ENCODE peak calls at places on chromosome 14, in eight cellular contexts. J, H, O, M, L, N, D and Z are unnamed samples.

GRCh38 chr14:43729149-43729548 is 777.9 kb downstream of the FSCB start:
- DNase-seq in J (no peak), H (no peak), O (no peak), M (no peak), L (no peak), N (no peak), D (no peak), Z (no peak)

GRCh38 chr14:90384543-90384911 is 12.3 kb upstream of the CALM1 start:
- DNase-seq in J (no peak), H (no peak), O (no peak), M (no peak), L (no peak), N (no peak), D (no peak), Z (no peak)

GRCh38 chr14:23094666-23095195 is at the start of gene ACIN1:
- DNase-seq in J (peak; percentile 69), H (no peak), O (peak; percentile 94), M (peak; percentile 74), L (no peak), N (peak; percentile 82), D (peak; percentile 89), Z (peak; percentile 66)

GRCh38 chr14:71532349-71532748 is 399.9 kb upstream of the RGS6 start:
- DNase-seq in J (no peak), H (no peak), O (no peak), M (no peak), L (no peak), N (no peak), D (no peak), Z (no peak)

GRCh38 chr14:80764921-80765507 is 176.5 kb downstream of the CEP128 start:
- DNase-seq in J (no peak), H (no peak), O (no peak), M (no peak), L (no peak), N (no peak), D (no peak), Z (no peak)

GRCh38 chr14:56666716-56667115 is 87.1 kb downstream of the TMEM260 start:
- DNase-seq in J (no peak), H (no peak), O (no peak), M (no peak), L (no peak), N (no peak), D (no peak), Z (no peak)

GRCh38 chr14:77139540-77140342 is 1.9 kb downstream of the ZDHHC22 start:
- DNase-seq in J (no peak), H (no peak), O (peak; percentile 95), M (peak; percentile 26), L (no peak), N (peak; percentile 90), D (peak; percentile 73), Z (peak; percentile 58)

GRCh38 chr14:24425704-24426103 is 3.8 kb downstream of the CBLN3 start:
- DNase-seq in J (no peak), H (no peak), O (no peak), M (no peak), L (no peak), N (no peak), D (peak; percentile 21), Z (no peak)

GRCh38 chr14:99523661-99524050 is 42.4 kb downstream of the CCNK start:
- DNase-seq in J (no peak), H (peak; percentile 7), O (no peak), M (no peak), L (no peak), N (no peak), D (no peak), Z (no peak)

GRCh38 chr14:99522457-99522891 is 41.3 kb downstream of the CCNK start:
- DNase-seq in J (no peak), H (peak; percentile 34), O (peak; percentile 79), M (no peak), L (no peak), N (no peak), D (no peak), Z (no peak)

GRCh38 chr14:99524091-99524661 is 43.0 kb downstream of the CCNK start:
- DNase-seq in J (no peak), H (peak; percentile 18), O (no peak), M (no peak), L (no peak), N (no peak), D (no peak), Z (no peak)

GRCh38 chr14:99522025-99522401 is 40.8 kb downstream of the CCNK start:
- DNase-seq in J (no peak), H (peak; percentile 7), O (no peak), M (no peak), L (no peak), N (no peak), D (no peak), Z (no peak)

GRCh38 chr14:99522934-99523660 is 41.9 kb downstream of the CCNK start:
- DNase-seq in J (no peak), H (peak; percentile 15), O (peak; percentile 88), M (no peak), L (no peak), N (no peak), D (peak; percentile 46), Z (no peak)
- H3K27ac ChIP-seq in J (peak overlapping the region; percentile 63), H (peak overlapping the region; percentile 85), O (peak overlapping the region; percentile 57), M (no peak overlapping the region), L (no peak overlapping the region), N (no peak overlapping the region), D (peak overlapping the region; percentile 60), Z (no peak overlapping the region)

GRCh38 chr14:57943541-57943940 is 77.6 kb upstream of the SLC35F4 start:
- DNase-seq in J (no peak), H (no peak), O (no peak), M (no peak), L (no peak), N (no peak), D (no peak), Z (no peak)

GRCh38 chr14:57939084-57939483 is 73.2 kb upstream of the SLC35F4 start:
- DNase-seq in J (no peak), H (no peak), O (no peak), M (no peak), L (no peak), N (no peak), D (no peak), Z (no peak)

GRCh38 chr14:57943038-57943437 is 77.1 kb upstream of the SLC35F4 start:
- DNase-seq in J (no peak), H (no peak), O (no peak), M (no peak), L (no peak), N (no peak), D (no peak), Z (no peak)

GRCh38 chr14:57937681-57938080 is 71.8 kb upstream of the SLC35F4 start:
- DNase-seq in J (no peak), H (no peak), O (no peak), M (no peak), L (no peak), N (no peak), D (no peak), Z (no peak)

DNA sequence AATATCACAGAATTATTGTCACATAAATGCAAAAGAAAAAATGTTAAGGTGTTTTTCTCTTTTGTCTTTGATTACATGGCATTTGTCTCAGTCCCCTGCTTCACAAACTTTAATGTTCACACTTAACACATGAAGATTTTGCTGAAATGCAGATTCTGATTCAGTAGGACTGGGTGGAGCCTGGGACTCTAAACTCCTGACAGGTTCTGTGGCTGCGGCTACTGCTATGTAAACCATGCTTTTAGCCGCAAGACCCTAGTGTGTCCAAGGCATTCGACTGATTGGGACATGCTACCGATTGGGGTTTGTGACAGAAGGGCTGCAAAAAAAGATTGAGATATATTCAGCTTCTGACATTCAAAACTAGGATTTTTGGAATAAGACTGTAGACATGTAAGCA is 72.6 kb upstream of the SLC35F4 start:
- DNase-seq in J (no peak), H (no peak), O (no peak), M (no peak), L (no peak), N (no peak), D (no peak), Z (no peak)
- H3K27ac ChIP-seq in J (no peak overlapping the region), H (no peak overlapping the region), O (no peak overlapping the region), M (no peak overlapping the region), L (no peak overlapping the region), N (no peak overlapping the region), D (no peak overlapping the region), Z (no peak overlapping the region)

DNA sequence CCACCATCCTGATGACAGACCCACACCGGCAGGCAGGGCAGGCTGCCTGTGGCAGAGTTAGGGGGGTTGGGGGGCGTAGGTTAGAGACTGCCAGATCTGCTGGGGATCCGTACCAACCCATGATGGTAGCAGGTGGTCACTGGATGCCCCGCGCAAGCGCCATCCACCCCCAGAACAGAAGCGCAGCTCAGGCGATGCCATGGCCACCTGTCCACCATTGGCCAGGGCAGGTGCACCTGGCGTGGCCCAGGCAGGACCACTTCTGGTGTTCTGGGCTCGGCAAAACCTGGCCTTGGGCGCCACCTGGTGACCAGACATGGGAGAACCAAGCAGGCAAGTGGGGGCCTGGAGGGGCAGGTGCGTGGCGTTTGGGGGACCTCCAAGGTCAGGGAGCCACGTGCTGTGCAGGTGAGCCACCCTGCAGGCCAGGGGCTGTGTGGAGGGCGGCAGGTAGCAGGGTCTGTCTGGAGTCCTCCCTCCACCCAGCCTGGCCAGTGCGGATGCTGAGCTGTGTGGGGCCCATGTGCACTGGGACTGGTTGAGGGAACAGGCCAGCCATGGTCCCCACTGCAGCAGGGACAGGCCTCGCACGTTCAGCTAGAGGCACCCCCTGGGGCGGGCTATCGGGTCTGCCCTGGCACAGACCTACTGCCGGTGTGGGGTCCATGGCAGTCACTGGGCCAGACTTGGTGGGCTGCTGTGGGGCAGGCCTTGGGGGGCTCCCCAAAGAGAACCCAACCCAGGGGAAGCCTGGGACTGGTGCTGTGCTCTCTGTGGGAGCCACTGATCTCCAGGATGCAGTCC is 15.6 kb downstream of the BAG5 start:
- DNase-seq in J (peak; percentile 55), H (peak; percentile 72), O (peak; percentile 96), M (peak; percentile 72), L (peak; percentile 52), N (peak; percentile 94), D (peak; percentile 69), Z (peak; percentile 94)
- H3K27ac ChIP-seq in J (no peak overlapping the region), H (no peak overlapping the region), O (no peak overlapping the region), M (no peak overlapping the region), L (peak overlapping the region; percentile 44), N (no peak overlapping the region), D (no peak overlapping the region), Z (peak overlapping the region; percentile 91)

GRCh38 chr14:58697266-58697926 is 59.6 kb downstream of the DACT1 start:
- DNase-seq in J (no peak), H (no peak), O (no peak), M (no peak), L (no peak), N (no peak), D (no peak), Z (no peak)

GRCh38 chr14:58695514-58695913 is 57.8 kb downstream of the DACT1 start:
- DNase-seq in J (no peak), H (no peak), O (no peak), M (no peak), L (no peak), N (no peak), D (no peak), Z (no peak)

GRCh38 chr14:58701156-58701555 is 63.4 kb downstream of the DACT1 start:
- DNase-seq in J (no peak), H (no peak), O (no peak), M (no peak), L (no peak), N (no peak), D (no peak), Z (no peak)

GRCh38 chr14:58699656-58700055 is 61.9 kb downstream of the DACT1 start:
- DNase-seq in J (no peak), H (no peak), O (no peak), M (no peak), L (no peak), N (no peak), D (no peak), Z (no peak)

DNA sequence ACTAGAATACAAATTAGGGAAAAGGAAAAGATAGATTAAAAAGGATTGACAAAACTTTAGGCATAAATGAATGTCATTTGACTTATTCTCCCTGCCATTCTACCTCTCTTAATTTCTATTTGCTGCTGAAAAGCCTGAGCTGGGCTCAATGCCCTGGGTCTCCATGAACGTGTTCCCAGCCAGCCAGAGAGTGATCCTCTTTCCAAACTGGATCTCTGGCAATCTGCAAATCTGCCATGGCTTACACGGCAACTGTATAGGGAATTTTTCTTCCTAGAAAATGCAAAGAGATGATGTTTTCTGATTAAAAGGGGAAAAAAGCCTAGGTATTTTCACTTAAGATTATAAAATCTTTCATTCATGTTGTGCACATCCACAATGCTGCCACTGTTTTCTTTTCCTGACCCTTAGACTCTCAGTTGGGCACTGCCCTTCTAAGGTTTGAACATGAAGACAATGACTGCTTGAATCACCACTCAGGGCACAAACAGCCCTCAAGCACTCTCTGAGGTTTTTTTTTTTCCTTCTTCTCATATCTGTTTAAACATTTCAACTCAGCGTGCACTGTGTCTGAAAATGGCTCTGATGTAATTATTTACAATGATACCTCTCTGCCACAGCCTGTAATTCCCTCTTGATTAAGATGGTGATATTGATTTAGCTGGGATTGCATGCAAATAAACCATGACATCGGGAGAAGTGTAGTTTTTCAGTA is 60.3 kb downstream of the DACT1 start:
- DNase-seq in J (no peak), H (no peak), O (no peak), M (no peak), L (no peak), N (no peak), D (no peak), Z (no peak)
- H3K27ac ChIP-seq in J (no peak overlapping the region), H (no peak overlapping the region), O (no peak overlapping the region), M (no peak overlapping the region), L (no peak overlapping the region), N (no peak overlapping the region), D (no peak overlapping the region), Z (no peak overlapping the region)